ENCODE peak calls at places on chromosomes 12 and 14, in four cellular contexts. F is dorsolateral prefrontal cortex, N is AG04450, E is ureter. Y is an unnamed sample.

GRCh38 chr12:107131832-107132616 is 38.7 kb upstream of the CRY1 start:
- DNase-seq in E (peak; percentile 46), N (peak; percentile 51), F (no peak), Y (no peak)

GRCh38 chr12:114406326-114407033 is 536 bp upstream of the TBX5 start:
- DNase-seq in E (no peak), F (no peak), N (no peak), Y (no peak)

GRCh38 chr12:90102957-90103652 is 394.5 kb upstream of the ATP2B1 start:
- DNase-seq in E (no peak), N (no peak), F (no peak), Y (no peak)

GRCh38 chr14:55781046-55781445 is 201.0 kb downstream of the KTN1 start:
- DNase-seq in E (no peak), F (no peak), N (no peak), Y (no peak)

GRCh38 chr14:20412422-20412821 is 879 bp downstream of the TEP1 start:
- DNase-seq in N (no peak), E (no peak), F (no peak), Y (no peak)

GRCh38 chr12:114669501-114670256 is 14.3 kb downstream of the TBX3 start:
- DNase-seq in F (no peak), N (no peak), E (peak; percentile 69), Y (no peak)

GRCh38 chr12:54980341-54980740 is 4.2 kb downstream of the TESPA1 start:
- DNase-seq in E (no peak), F (no peak), N (no peak), Y (no peak)

GRCh38 chr12:75862692-75863471 is 168.7 kb downstream of the PHLDA1 start:
- DNase-seq in E (no peak), F (no peak), N (no peak), Y (no peak)

GRCh38 chr12:19695244-19696098 is 256.2 kb downstream of the AEBP2 start:
- DNase-seq in F (no peak), E (no peak), N (no peak), Y (no peak)

GRCh38 chr12:12357697-12358476 is 1.0 kb downstream of the BORCS5 start:
- DNase-seq in E (no peak), F (no peak), N (no peak), Y (no peak)

GRCh38 chr12:108180255-108181094 is 51.4 kb downstream of the WSCD2 start:
- DNase-seq in N (no peak), E (no peak), F (no peak), Y (no peak)

GRCh38 chr12:23431006-23431405 is 518.5 kb downstream of the SOX5 start:
- DNase-seq in N (no peak), E (no peak), F (no peak), Y (no peak)

GRCh38 chr12:93836616-93837260 is 159.6 kb downstream of the CRADD start:
- DNase-seq in F (no peak), N (no peak), E (no peak), Y (no peak)

GRCh38 chr14:37595809-37596595 is 573 bp downstream of the TTC6 start:
- DNase-seq in E (no peak), F (no peak), N (no peak), Y (no peak)

GRCh38 chr12:65534105-65534841 is 255.8 kb downstream of the MSRB3 start:
- DNase-seq in E (no peak), N (no peak), F (no peak), Y (no peak)

GRCh38 chr12:101040936-101041335 is 169.1 kb downstream of the SLC5A8 start:
- DNase-seq in F (no peak), E (no peak), N (no peak), Y (no peak)

GRCh38 chr12:71164166-71164876 is 6.5 kb upstream of the TSPAN8 start:
- DNase-seq in N (no peak), E (no peak), F (no peak), Y (no peak)

GRCh38 chr12:13230500-13230899 is 34.0 kb downstream of the EMP1 start:
- DNase-seq in E (no peak), F (no peak), N (no peak), Y (no peak)

GRCh38 chr12:10067942-10068341 is 30.8 kb downstream of the CLEC1A start:
- DNase-seq in F (no peak), E (no peak), N (no peak), Y (no peak)

GRCh38 chr14:64688028-64688427 is 16.2 kb upstream of the PLEKHG3 start:
- DNase-seq in E (no peak), N (no peak), F (no peak), Y (no peak)

GRCh38 chr12:82867782-82868505 is 181.2 kb downstream of the TMTC2 start:
- DNase-seq in N (no peak), F (no peak), E (no peak), Y (no peak)

Y was measured in coronary artery.